ENCODE peak calls at places on chromosome 18, in five cellular contexts. X is activated T-cell treated with anti-CD3 and anti-CD28 coated beads for 1 hour; K is left cardiac atrium; E is activated CD4-positive, alpha-beta T cell treated with anti-CD3 and anti-CD28 coated beads for 24 hours; O is epithelial cell of esophagus. Y is an unnamed sample.

GRCh38 chr18:21363411-21363810 is 121.4 kb downstream of the GREB1L start:
- DNase-seq in K (no peak), E (no peak), X (no peak), O (no peak), Y (no peak)

GRCh38 chr18:22110482-22110924 is 58.9 kb upstream of the GATA6 start:
- DNase-seq in O (no peak), K (no peak), E (no peak), X (no peak), Y (no peak)

GRCh38 chr18:57559311-57559710 is 27.2 kb downstream of the FECH start:
- DNase-seq in O (no peak), K (no peak), E (no peak), X (no peak), Y (no peak)

GRCh38 chr18:74728586-74728985 is 130.9 kb downstream of the ZNF407 start:
- DNase-seq in E (no peak), K (no peak), O (no peak), X (no peak), Y (no peak)

GRCh38 chr18:43420950-43421349 is 143.7 kb upstream of the SYT4 start:
- DNase-seq in O (no peak), K (no peak), E (no peak), X (no peak), Y (no peak)

GRCh38 chr18:12766986-12767433 is 64.2 kb downstream of the PSMG2 start:
- DNase-seq in O (no peak), X (no peak), K (no peak), E (no peak), Y (no peak)

GRCh38 chr18:68960355-68960754 is 162.5 kb downstream of the CCDC102B start:
- DNase-seq in K (peak), O (peak), X (no peak), E (no peak), Y (no peak)

GRCh38 chr18:26902296-26902695 is 36.8 kb upstream of the AQP4 start:
- DNase-seq in X (no peak), E (no peak), K (no peak), O (no peak), Y (no peak)

GRCh38 chr18:47050468-47050867 is 15.0 kb upstream of the ELOA2 start:
- DNase-seq in K (no peak), O (peak), E (no peak), X (no peak), Y (no peak)

GRCh38 chr18:8794133-8794986 is 89.0 kb downstream of the MTCL1 start:
- DNase-seq in X (no peak), K (no peak), E (no peak), O (peak), Y (no peak)

GRCh38 chr18:58135170-58135569 is 91.1 kb downstream of the NEDD4L start:
- DNase-seq in O (no peak), X (no peak), E (no peak), K (no peak), Y (no peak)

GRCh38 chr18:31954349-31954748 is 11.4 kb upstream of the TRAPPC8 start:
- DNase-seq in O (peak), E (no peak), K (peak), X (no peak), Y (no peak)

GRCh38 chr18:59211629-59212028 is 8.3 kb upstream of the GRP start:
- DNase-seq in E (no peak), K (no peak), O (no peak), X (no peak), Y (no peak)

GRCh38 chr18:34978953-34979608 is 62.1 kb upstream of the MAPRE2 start:
- DNase-seq in E (peak), X (peak), K (peak), O (peak), Y (peak)

GRCh38 chr18:51300912-51301311 is 103.4 kb upstream of the MEX3C start:
- DNase-seq in E (no peak), X (no peak), K (no peak), O (no peak), Y (no peak)

GRCh38 chr18:3305933-3306332 is 44.0 kb downstream of the MYL12B start:
- DNase-seq in X (no peak), O (peak), K (no peak), E (no peak), Y (peak)

Y was measured in activated effector memory CD4-positive, alpha-beta T cell treated with Interleukin-2 at 50 U/mL for 16 hours.